ENCODE peak calls at places on chromosomes 2 and 18, in ten cellular contexts. One of them, this sample, is unnamed.

GRCh38 chr18:56565596-56566355 is 72.6 kb downstream of the TXNL1 start:
- DNase-seq in CD4-positive, alpha-beta T cell: no peak
- DNase-seq in stimulated activated CD8-positive, alpha-beta memory T cell treated with anti-CD3 and anti-CD28 coated beads, Interleukin-4, amount 100 ng/mL, for 1 hour: no peak
- DNase-seq in HuH-7.5: peak; percentile 17
- DNase-seq in psoas muscle: no peak
- DNase-seq in activated CD4-positive, alpha-beta T cell treated with anti-CD3 and anti-CD28 coated beads, Interleukin-2, amount 50 U/mL, for 48 hours: no peak
- DNase-seq in anterior cingulate cortex: no peak
- DNase-seq in Caki2: no peak
- DNase-seq in stimulated activated CD4-positive, alpha-beta T cell treated with anti-CD3 and anti-CD28 coated beads, Interleukin-12 subunit alpha, Interleukin-12 subunit beta, amount 100 ng/mL, for 48 hours: no peak
- DNase-seq in EL: peak; percentile 79
- DNase-seq in this sample: no peak

GRCh38 chr2:12261993-12262680 is 454.6 kb upstream of the TRIB2 start:
- DNase-seq in stimulated activated CD8-positive, alpha-beta memory T cell treated with anti-CD3 and anti-CD28 coated beads, Interleukin-4, amount 100 ng/mL, for 1 hour: no peak
- DNase-seq in Caki2: no peak
- DNase-seq in activated CD4-positive, alpha-beta T cell treated with anti-CD3 and anti-CD28 coated beads, Interleukin-2, amount 50 U/mL, for 48 hours: no peak
- DNase-seq in stimulated activated CD4-positive, alpha-beta T cell treated with anti-CD3 and anti-CD28 coated beads, Interleukin-12 subunit alpha, Interleukin-12 subunit beta, amount 100 ng/mL, for 48 hours: no peak
- DNase-seq in EL: peak; percentile 32
- DNase-seq in HuH-7.5: no peak
- DNase-seq in anterior cingulate cortex: no peak
- DNase-seq in CD4-positive, alpha-beta T cell: no peak
- DNase-seq in psoas muscle: no peak
- DNase-seq in this sample: no peak

GRCh38 chr2:42141687-42142475 is 27.3 kb upstream of the EML4 start:
- DNase-seq in HuH-7.5: peak; percentile 30
- DNase-seq in psoas muscle: no peak
- DNase-seq in stimulated activated CD8-positive, alpha-beta memory T cell treated with anti-CD3 and anti-CD28 coated beads, Interleukin-4, amount 100 ng/mL, for 1 hour: no peak
- DNase-seq in EL: peak; percentile 77
- DNase-seq in stimulated activated CD4-positive, alpha-beta T cell treated with anti-CD3 and anti-CD28 coated beads, Interleukin-12 subunit alpha, Interleukin-12 subunit beta, amount 100 ng/mL, for 48 hours: no peak
- DNase-seq in Caki2: peak; percentile 54
- DNase-seq in anterior cingulate cortex: no peak
- DNase-seq in activated CD4-positive, alpha-beta T cell treated with anti-CD3 and anti-CD28 coated beads, Interleukin-2, amount 50 U/mL, for 48 hours: no peak
- DNase-seq in CD4-positive, alpha-beta T cell: no peak
- DNase-seq in this sample: peak; percentile 91

GRCh38 chr2:73970850-73971471 is 13.7 kb upstream of the TET3 start:
- DNase-seq in Caki2: no peak
- DNase-seq in stimulated activated CD8-positive, alpha-beta memory T cell treated with anti-CD3 and anti-CD28 coated beads, Interleukin-4, amount 100 ng/mL, for 1 hour: no peak
- DNase-seq in HuH-7.5: no peak
- DNase-seq in stimulated activated CD4-positive, alpha-beta T cell treated with anti-CD3 and anti-CD28 coated beads, Interleukin-12 subunit alpha, Interleukin-12 subunit beta, amount 100 ng/mL, for 48 hours: no peak
- DNase-seq in anterior cingulate cortex: peak; percentile 23
- DNase-seq in EL: no peak
- DNase-seq in CD4-positive, alpha-beta T cell: peak; percentile 35
- DNase-seq in psoas muscle: peak; percentile 85
- DNase-seq in activated CD4-positive, alpha-beta T cell treated with anti-CD3 and anti-CD28 coated beads, Interleukin-2, amount 50 U/mL, for 48 hours: peak; percentile 51
- DNase-seq in this sample: no peak

GRCh38 chr18:27033722-27034121 is 151.4 kb downstream of the CHST9 start:
- DNase-seq in EL: no peak
- DNase-seq in anterior cingulate cortex: no peak
- DNase-seq in stimulated activated CD4-positive, alpha-beta T cell treated with anti-CD3 and anti-CD28 coated beads, Interleukin-12 subunit alpha, Interleukin-12 subunit beta, amount 100 ng/mL, for 48 hours: no peak
- DNase-seq in CD4-positive, alpha-beta T cell: no peak
- DNase-seq in Caki2: no peak
- DNase-seq in stimulated activated CD8-positive, alpha-beta memory T cell treated with anti-CD3 and anti-CD28 coated beads, Interleukin-4, amount 100 ng/mL, for 1 hour: no peak
- DNase-seq in psoas muscle: no peak
- DNase-seq in HuH-7.5: no peak
- DNase-seq in activated CD4-positive, alpha-beta T cell treated with anti-CD3 and anti-CD28 coated beads, Interleukin-2, amount 50 U/mL, for 48 hours: no peak
- DNase-seq in this sample: no peak

GRCh38 chr18:7584646-7585271 is 17.6 kb downstream of the PTPRM start:
- DNase-seq in stimulated activated CD4-positive, alpha-beta T cell treated with anti-CD3 and anti-CD28 coated beads, Interleukin-12 subunit alpha, Interleukin-12 subunit beta, amount 100 ng/mL, for 48 hours: no peak
- DNase-seq in CD4-positive, alpha-beta T cell: no peak
- DNase-seq in activated CD4-positive, alpha-beta T cell treated with anti-CD3 and anti-CD28 coated beads, Interleukin-2, amount 50 U/mL, for 48 hours: no peak
- DNase-seq in Caki2: no peak
- DNase-seq in psoas muscle: no peak
- DNase-seq in stimulated activated CD8-positive, alpha-beta memory T cell treated with anti-CD3 and anti-CD28 coated beads, Interleukin-4, amount 100 ng/mL, for 1 hour: no peak
- DNase-seq in anterior cingulate cortex: no peak
- DNase-seq in HuH-7.5: no peak
- DNase-seq in EL: no peak
- DNase-seq in this sample: no peak

GRCh38 chr2:238425979-238426567 is 654 bp upstream of the ASB1 start:
- DNase-seq in stimulated activated CD8-positive, alpha-beta memory T cell treated with anti-CD3 and anti-CD28 coated beads, Interleukin-4, amount 100 ng/mL, for 1 hour: no peak
- DNase-seq in HuH-7.5: peak; percentile 79
- DNase-seq in Caki2: no peak
- DNase-seq in anterior cingulate cortex: no peak
- DNase-seq in activated CD4-positive, alpha-beta T cell treated with anti-CD3 and anti-CD28 coated beads, Interleukin-2, amount 50 U/mL, for 48 hours: no peak
- DNase-seq in psoas muscle: no peak
- DNase-seq in stimulated activated CD4-positive, alpha-beta T cell treated with anti-CD3 and anti-CD28 coated beads, Interleukin-12 subunit alpha, Interleukin-12 subunit beta, amount 100 ng/mL, for 48 hours: no peak
- DNase-seq in EL: peak; percentile 81
- DNase-seq in CD4-positive, alpha-beta T cell: no peak
- DNase-seq in this sample: no peak

GRCh38 chr2:202754936-202755335 is 116.6 kb downstream of the ICA1L start:
- DNase-seq in psoas muscle: no peak
- DNase-seq in activated CD4-positive, alpha-beta T cell treated with anti-CD3 and anti-CD28 coated beads, Interleukin-2, amount 50 U/mL, for 48 hours: no peak
- DNase-seq in EL: no peak
- DNase-seq in Caki2: no peak
- DNase-seq in stimulated activated CD4-positive, alpha-beta T cell treated with anti-CD3 and anti-CD28 coated beads, Interleukin-12 subunit alpha, Interleukin-12 subunit beta, amount 100 ng/mL, for 48 hours: no peak
- DNase-seq in stimulated activated CD8-positive, alpha-beta memory T cell treated with anti-CD3 and anti-CD28 coated beads, Interleukin-4, amount 100 ng/mL, for 1 hour: no peak
- DNase-seq in HuH-7.5: no peak
- DNase-seq in anterior cingulate cortex: no peak
- DNase-seq in CD4-positive, alpha-beta T cell: no peak
- DNase-seq in this sample: no peak

GRCh38 chr2:73260338-73260984 is 23.8 kb downstream of the FBXO41 start:
- DNase-seq in anterior cingulate cortex: peak; percentile 19
- DNase-seq in stimulated activated CD8-positive, alpha-beta memory T cell treated with anti-CD3 and anti-CD28 coated beads, Interleukin-4, amount 100 ng/mL, for 1 hour: no peak
- DNase-seq in activated CD4-positive, alpha-beta T cell treated with anti-CD3 and anti-CD28 coated beads, Interleukin-2, amount 50 U/mL, for 48 hours: no peak
- DNase-seq in CD4-positive, alpha-beta T cell: no peak
- DNase-seq in stimulated activated CD4-positive, alpha-beta T cell treated with anti-CD3 and anti-CD28 coated beads, Interleukin-12 subunit alpha, Interleukin-12 subunit beta, amount 100 ng/mL, for 48 hours: no peak
- DNase-seq in Caki2: peak; percentile 49
- DNase-seq in psoas muscle: peak; percentile 54
- DNase-seq in HuH-7.5: peak; percentile 92
- DNase-seq in EL: peak; percentile 49
- DNase-seq in this sample: peak; percentile 79

GRCh38 chr2:240463274-240463865 is 27.9 kb downstream of the GPC1 start:
- DNase-seq in anterior cingulate cortex: no peak
- DNase-seq in Caki2: no peak
- DNase-seq in stimulated activated CD4-positive, alpha-beta T cell treated with anti-CD3 and anti-CD28 coated beads, Interleukin-12 subunit alpha, Interleukin-12 subunit beta, amount 100 ng/mL, for 48 hours: no peak
- DNase-seq in CD4-positive, alpha-beta T cell: peak; percentile 0
- DNase-seq in HuH-7.5: peak; percentile 9
- DNase-seq in psoas muscle: peak; percentile 56
- DNase-seq in activated CD4-positive, alpha-beta T cell treated with anti-CD3 and anti-CD28 coated beads, Interleukin-2, amount 50 U/mL, for 48 hours: no peak
- DNase-seq in stimulated activated CD8-positive, alpha-beta memory T cell treated with anti-CD3 and anti-CD28 coated beads, Interleukin-4, amount 100 ng/mL, for 1 hour: no peak
- DNase-seq in EL: no peak
- DNase-seq in this sample: no peak

GRCh38 chr18:68489018-68489792 is 225.7 kb downstream of the TMX3 start:
- DNase-seq in HuH-7.5: no peak
- DNase-seq in Caki2: no peak
- DNase-seq in EL: peak; percentile 11
- DNase-seq in stimulated activated CD8-positive, alpha-beta memory T cell treated with anti-CD3 and anti-CD28 coated beads, Interleukin-4, amount 100 ng/mL, for 1 hour: no peak
- DNase-seq in CD4-positive, alpha-beta T cell: no peak
- DNase-seq in stimulated activated CD4-positive, alpha-beta T cell treated with anti-CD3 and anti-CD28 coated beads, Interleukin-12 subunit alpha, Interleukin-12 subunit beta, amount 100 ng/mL, for 48 hours: no peak
- DNase-seq in psoas muscle: no peak
- DNase-seq in anterior cingulate cortex: no peak
- DNase-seq in activated CD4-positive, alpha-beta T cell treated with anti-CD3 and anti-CD28 coated beads, Interleukin-2, amount 50 U/mL, for 48 hours: no peak
- DNase-seq in this sample: no peak

GRCh38 chr2:53445376-53446072 is 322.1 kb upstream of the CHAC2 start:
- DNase-seq in HuH-7.5: no peak
- DNase-seq in psoas muscle: no peak
- DNase-seq in stimulated activated CD4-positive, alpha-beta T cell treated with anti-CD3 and anti-CD28 coated beads, Interleukin-12 subunit alpha, Interleukin-12 subunit beta, amount 100 ng/mL, for 48 hours: peak; percentile 8
- DNase-seq in stimulated activated CD8-positive, alpha-beta memory T cell treated with anti-CD3 and anti-CD28 coated beads, Interleukin-4, amount 100 ng/mL, for 1 hour: no peak
- DNase-seq in Caki2: no peak
- DNase-seq in activated CD4-positive, alpha-beta T cell treated with anti-CD3 and anti-CD28 coated beads, Interleukin-2, amount 50 U/mL, for 48 hours: peak; percentile 14
- DNase-seq in EL: peak; percentile 53
- DNase-seq in anterior cingulate cortex: no peak
- DNase-seq in CD4-positive, alpha-beta T cell: no peak
- DNase-seq in this sample: no peak

GRCh38 chr2:112836695-112837117 is at the start of gene IL1B:
- DNase-seq in stimulated activated CD4-positive, alpha-beta T cell treated with anti-CD3 and anti-CD28 coated beads, Interleukin-12 subunit alpha, Interleukin-12 subunit beta, amount 100 ng/mL, for 48 hours: no peak
- DNase-seq in CD4-positive, alpha-beta T cell: no peak
- DNase-seq in psoas muscle: no peak
- DNase-seq in stimulated activated CD8-positive, alpha-beta memory T cell treated with anti-CD3 and anti-CD28 coated beads, Interleukin-4, amount 100 ng/mL, for 1 hour: no peak
- DNase-seq in anterior cingulate cortex: no peak
- DNase-seq in activated CD4-positive, alpha-beta T cell treated with anti-CD3 and anti-CD28 coated beads, Interleukin-2, amount 50 U/mL, for 48 hours: no peak
- DNase-seq in EL: peak; percentile 86
- DNase-seq in Caki2: no peak
- DNase-seq in HuH-7.5: no peak
- DNase-seq in this sample: no peak

GRCh38 chr2:177161741-177162440 is 50.7 kb upstream of the HNRNPA3 start:
- DNase-seq in CD4-positive, alpha-beta T cell: no peak
- DNase-seq in activated CD4-positive, alpha-beta T cell treated with anti-CD3 and anti-CD28 coated beads, Interleukin-2, amount 50 U/mL, for 48 hours: no peak
- DNase-seq in stimulated activated CD8-positive, alpha-beta memory T cell treated with anti-CD3 and anti-CD28 coated beads, Interleukin-4, amount 100 ng/mL, for 1 hour: no peak
- DNase-seq in psoas muscle: no peak
- DNase-seq in anterior cingulate cortex: no peak
- DNase-seq in EL: peak; percentile 37
- DNase-seq in stimulated activated CD4-positive, alpha-beta T cell treated with anti-CD3 and anti-CD28 coated beads, Interleukin-12 subunit alpha, Interleukin-12 subunit beta, amount 100 ng/mL, for 48 hours: no peak
- DNase-seq in HuH-7.5: no peak
- DNase-seq in Caki2: peak; percentile 43
- DNase-seq in this sample: no peak

GRCh38 chr2:48356701-48357322 is 173.1 kb upstream of the STON1 start:
- DNase-seq in Caki2: no peak
- DNase-seq in CD4-positive, alpha-beta T cell: peak; percentile 27
- DNase-seq in anterior cingulate cortex: no peak
- DNase-seq in HuH-7.5: no peak
- DNase-seq in stimulated activated CD8-positive, alpha-beta memory T cell treated with anti-CD3 and anti-CD28 coated beads, Interleukin-4, amount 100 ng/mL, for 1 hour: no peak
- DNase-seq in psoas muscle: no peak
- DNase-seq in EL: no peak
- DNase-seq in activated CD4-positive, alpha-beta T cell treated with anti-CD3 and anti-CD28 coated beads, Interleukin-2, amount 50 U/mL, for 48 hours: no peak
- DNase-seq in stimulated activated CD4-positive, alpha-beta T cell treated with anti-CD3 and anti-CD28 coated beads, Interleukin-12 subunit alpha, Interleukin-12 subunit beta, amount 100 ng/mL, for 48 hours: no peak
- DNase-seq in this sample: no peak

GRCh38 chr2:20595439-20596192 is 55.3 kb downstream of the HS1BP3 start:
- DNase-seq in stimulated activated CD4-positive, alpha-beta T cell treated with anti-CD3 and anti-CD28 coated beads, Interleukin-12 subunit alpha, Interleukin-12 subunit beta, amount 100 ng/mL, for 48 hours: no peak
- DNase-seq in stimulated activated CD8-positive, alpha-beta memory T cell treated with anti-CD3 and anti-CD28 coated beads, Interleukin-4, amount 100 ng/mL, for 1 hour: no peak
- DNase-seq in Caki2: peak; percentile 92
- DNase-seq in anterior cingulate cortex: no peak
- DNase-seq in HuH-7.5: no peak
- DNase-seq in psoas muscle: peak; percentile 53
- DNase-seq in CD4-positive, alpha-beta T cell: no peak
- DNase-seq in activated CD4-positive, alpha-beta T cell treated with anti-CD3 and anti-CD28 coated beads, Interleukin-2, amount 50 U/mL, for 48 hours: no peak
- DNase-seq in EL: peak; percentile 80
- DNase-seq in this sample: no peak

GRCh38 chr2:192814376-192814775 is 619.6 kb upstream of the TMEFF2 start:
- DNase-seq in activated CD4-positive, alpha-beta T cell treated with anti-CD3 and anti-CD28 coated beads, Interleukin-2, amount 50 U/mL, for 48 hours: no peak
- DNase-seq in HuH-7.5: no peak
- DNase-seq in CD4-positive, alpha-beta T cell: no peak
- DNase-seq in psoas muscle: no peak
- DNase-seq in anterior cingulate cortex: no peak
- DNase-seq in EL: no peak
- DNase-seq in stimulated activated CD4-positive, alpha-beta T cell treated with anti-CD3 and anti-CD28 coated beads, Interleukin-12 subunit alpha, Interleukin-12 subunit beta, amount 100 ng/mL, for 48 hours: no peak
- DNase-seq in stimulated activated CD8-positive, alpha-beta memory T cell treated with anti-CD3 and anti-CD28 coated beads, Interleukin-4, amount 100 ng/mL, for 1 hour: no peak
- DNase-seq in Caki2: no peak
- DNase-seq in this sample: no peak

GRCh38 chr2:226117506-226118065 is 682.0 kb downstream of the IRS1 start:
- DNase-seq in Caki2: no peak
- DNase-seq in stimulated activated CD4-positive, alpha-beta T cell treated with anti-CD3 and anti-CD28 coated beads, Interleukin-12 subunit alpha, Interleukin-12 subunit beta, amount 100 ng/mL, for 48 hours: no peak
- DNase-seq in HuH-7.5: no peak
- DNase-seq in CD4-positive, alpha-beta T cell: no peak
- DNase-seq in stimulated activated CD8-positive, alpha-beta memory T cell treated with anti-CD3 and anti-CD28 coated beads, Interleukin-4, amount 100 ng/mL, for 1 hour: no peak
- DNase-seq in psoas muscle: no peak
- DNase-seq in anterior cingulate cortex: no peak
- DNase-seq in activated CD4-positive, alpha-beta T cell treated with anti-CD3 and anti-CD28 coated beads, Interleukin-2, amount 50 U/mL, for 48 hours: no peak
- DNase-seq in EL: peak; percentile 71
- DNase-seq in this sample: no peak

GRCh38 chr2:190023860-190024259 is 38.7 kb downstream of the MSTN start:
- DNase-seq in stimulated activated CD8-positive, alpha-beta memory T cell treated with anti-CD3 and anti-CD28 coated beads, Interleukin-4, amount 100 ng/mL, for 1 hour: no peak
- DNase-seq in HuH-7.5: no peak
- DNase-seq in psoas muscle: no peak
- DNase-seq in CD4-positive, alpha-beta T cell: no peak
- DNase-seq in anterior cingulate cortex: no peak
- DNase-seq in activated CD4-positive, alpha-beta T cell treated with anti-CD3 and anti-CD28 coated beads, Interleukin-2, amount 50 U/mL, for 48 hours: no peak
- DNase-seq in Caki2: peak; percentile 20
- DNase-seq in stimulated activated CD4-positive, alpha-beta T cell treated with anti-CD3 and anti-CD28 coated beads, Interleukin-12 subunit alpha, Interleukin-12 subunit beta, amount 100 ng/mL, for 48 hours: no peak
- DNase-seq in EL: peak; percentile 34
- DNase-seq in this sample: no peak

GRCh38 chr2:64323192-64323591 is 130.8 kb upstream of the LGALSL start:
- DNase-seq in Caki2: no peak
- DNase-seq in activated CD4-positive, alpha-beta T cell treated with anti-CD3 and anti-CD28 coated beads, Interleukin-2, amount 50 U/mL, for 48 hours: no peak
- DNase-seq in stimulated activated CD4-positive, alpha-beta T cell treated with anti-CD3 and anti-CD28 coated beads, Interleukin-12 subunit alpha, Interleukin-12 subunit beta, amount 100 ng/mL, for 48 hours: no peak
- DNase-seq in stimulated activated CD8-positive, alpha-beta memory T cell treated with anti-CD3 and anti-CD28 coated beads, Interleukin-4, amount 100 ng/mL, for 1 hour: no peak
- DNase-seq in EL: no peak
- DNase-seq in psoas muscle: no peak
- DNase-seq in anterior cingulate cortex: no peak
- DNase-seq in CD4-positive, alpha-beta T cell: no peak
- DNase-seq in HuH-7.5: no peak
- DNase-seq in this sample: peak; percentile 49

This sample was measured in Caco-2.